ENCODE peak calls at places on chromosomes 6 and 20, in four cellular contexts. T is K562, Q is H1, B is GM12878. F is an unnamed sample.

GRCh38 chr20:9615766-9616454 is 101.5 kb downstream of the LAMP5 start:
- DNase-seq in Q (no peak), B (peak; percentile 57), T (no peak), F (no peak)

GRCh38 chr6:125095501-125096301 is 57.9 kb upstream of the TPD52L1 start:
- DNase-seq in T (no peak), B (no peak), Q (no peak), F (peak; percentile 76)

GRCh38 chr20:63214514-63214913 is 1.4 kb downstream of the YTHDF1 start:
- DNase-seq in Q (no peak), T (no peak), B (no peak), F (no peak)

GRCh38 chr20:63419299-63419698 is 53.2 kb downstream of the KCNQ2 start:
- DNase-seq in T (no peak), B (no peak), Q (no peak), F (no peak)

GRCh38 chr6:21587925-21588811 is 5.4 kb upstream of the SOX4 start:
- DNase-seq in T (no peak), B (no peak), Q (peak; percentile 79), F (peak; percentile 44)

GRCh38 chr6:20868397-20869185 is 334.3 kb downstream of the CDKAL1 start:
- DNase-seq in T (no peak), Q (no peak), B (no peak), F (no peak)

GRCh38 chr6:14354919-14355572 is 237.5 kb downstream of the CD83 start:
- DNase-seq in T (peak; percentile 31), Q (no peak), B (no peak), F (peak; percentile 88)

GRCh38 chr20:63980317-63980805 is 571 bp upstream of the PRPF6 start:
- DNase-seq in B (no peak), T (no peak), Q (no peak), F (no peak)

GRCh38 chr20:10047427-10047826 is 12.6 kb downstream of the ANKEF1 start:
- DNase-seq in Q (peak; percentile 57), T (peak; percentile 16), B (no peak), F (peak; percentile 1)

GRCh38 chr6:169450097-169450496 is 196.5 kb upstream of the THBS2 start:
- DNase-seq in T (no peak), Q (no peak), B (no peak), F (no peak)

GRCh38 chr20:44087857-44088120 is 99.2 kb downstream of the JPH2 start:
- DNase-seq in B (no peak), Q (no peak), T (no peak), F (no peak)

GRCh38 chr6:163415176-163415619 is 680 bp downstream of the QKI start:
- DNase-seq in Q (no peak), T (peak; percentile 42), B (no peak), F (no peak)

GRCh38 chr6:91462236-91462635 is 875.4 kb upstream of the MAP3K7 start:
- DNase-seq in B (no peak), Q (no peak), T (no peak), F (peak; percentile 75)

GRCh38 chr6:74000582-74000981 is 304.6 kb downstream of the CD109 start:
- DNase-seq in Q (no peak), B (no peak), T (no peak), F (peak; percentile 66)

GRCh38 chr6:3855866-3856265 is 6.7 kb downstream of the FAM50B start:
- DNase-seq in Q (no peak), T (no peak), B (no peak), F (no peak)

GRCh38 chr20:33674294-33675126 is at the start of gene NECAB3:
- DNase-seq in Q (peak; percentile 87), T (peak; percentile 90), B (no peak), F (peak; percentile 59)
- TF ChIP-seq POLR2A in Q (peak; percentile 4), T (no peak), B (peak; percentile 56), F (no peak)

GRCh38 chr6:48423640-48424365 is 312.8 kb upstream of the PTCHD4 start:
- DNase-seq in B (no peak), T (no peak), Q (no peak), F (peak; percentile 65)
- TF ChIP-seq CHD1 in B (no peak), T (no peak), Q (no peak), F (no peak)

GRCh38 chr20:48011025-48011424 is 225.7 kb upstream of the SULF2 start:
- DNase-seq in Q (no peak), B (no peak), T (no peak), F (no peak)
- TF ChIP-seq POLR2A in Q (no peak), B (no peak), T (no peak), F (no peak)

GRCh38 chr20:37777012-37777411 is 83.2 kb downstream of the CTNNBL1 start:
- DNase-seq in B (no peak), Q (no peak), T (no peak), F (no peak)
- TF ChIP-seq CHD1 in B (no peak), Q (no peak), T (no peak), F (no peak)

GRCh38 chr20:61253640-61254511 is 1.8 kb downstream of the CDH4 start:
- DNase-seq in Q (peak; percentile 61), B (no peak), T (no peak), F (peak; percentile 27)

GRCh38 chr20:61253264-61253639 is 1.2 kb downstream of the CDH4 start:
- DNase-seq in B (no peak), T (no peak), Q (peak; percentile 65), F (peak; percentile 45)

GRCh38 chr20:61251529-61252393 is at the start of gene CDH4:
- DNase-seq in Q (peak; percentile 65), B (no peak), T (no peak), F (no peak)

GRCh38 chr20:61254881-61255589 is 3.0 kb downstream of the CDH4 start:
- DNase-seq in Q (no peak), B (no peak), T (no peak), F (peak; percentile 57)

GRCh38 chr20:61252601-61253263 is 671 bp downstream of the CDH4 start:
- DNase-seq in Q (peak; percentile 59), B (no peak), T (no peak), F (peak; percentile 9)
- TF ChIP-seq POLR2A in Q (no peak), B (no peak), T (no peak), F (no peak)